ENCODE peak calls at places on chromosomes 2 and 18, in ten cellular contexts. S, I, B, K, U, O, P, V, E and F are unnamed samples.

GRCh38 chr18:70319185-70319584 is 30.3 kb downstream of the SOCS6 start:
- DNase-seq in P (no peak), S (no peak), V (no peak), B (no peak), U (no peak), E (no peak), O (no peak), K (no peak), I (no peak), F (no peak)

GRCh38 chr2:207835805-207836204 is 66.1 kb upstream of the FZD5 start:
- DNase-seq in K (no peak), B (no peak), P (no peak), V (no peak), I (no peak), E (peak; percentile 25), S (no peak), O (no peak), U (no peak), F (no peak)

GRCh38 chr2:227191367-227191766 is 26.9 kb downstream of the COL4A3 start:
- DNase-seq in U (no peak), V (no peak), B (peak; percentile 60), P (no peak), E (peak; percentile 68), K (no peak), S (peak; percentile 46), O (no peak), I (no peak), F (no peak)

GRCh38 chr2:86335865-86336321 is 1.5 kb downstream of the REEP1 start:
- DNase-seq in I (no peak), E (no peak), O (no peak), P (no peak), B (peak; percentile 7), V (no peak), U (no peak), K (no peak), S (no peak), F (no peak)

GRCh38 chr18:11095211-11095610 is 54.2 kb downstream of the PIEZO2 start:
- DNase-seq in K (no peak), P (no peak), U (no peak), V (no peak), E (no peak), O (no peak), S (no peak), I (no peak), B (no peak), F (no peak)

GRCh38 chr18:26133652-26134051 is at the start of gene PSMA8:
- DNase-seq in E (peak; percentile 68), U (peak; percentile 70), V (peak; percentile 12), P (peak; percentile 16), K (no peak), I (peak; percentile 60), O (peak; percentile 54), S (no peak), B (peak; percentile 17), F (peak; percentile 72)

GRCh38 chr2:43038720-43039099 is 187.7 kb downstream of the ZFP36L2 start:
- DNase-seq in K (no peak), U (no peak), B (no peak), O (peak; percentile 24), S (no peak), E (no peak), P (no peak), V (no peak), I (no peak), F (peak; percentile 59)

GRCh38 chr2:40367032-40367431 is 84.9 kb downstream of the SLC8A1 start:
- DNase-seq in V (no peak), I (no peak), P (no peak), S (no peak), U (no peak), K (no peak), B (no peak), O (no peak), E (no peak), F (no peak)

GRCh38 chr2:98604547-98604946 is 3.8 kb downstream of the COA5 start:
- DNase-seq in E (no peak), V (no peak), P (no peak), S (no peak), B (no peak), U (no peak), O (no peak), K (no peak), I (no peak), F (no peak)

GRCh38 chr2:62577994-62578836 is 72.2 kb upstream of the TMEM17 start:
- DNase-seq in S (peak; percentile 97), B (no peak), U (no peak), P (no peak), O (no peak), E (no peak), K (no peak), I (no peak), V (no peak), F (no peak)

GRCh38 chr18:76837071-76837470 is 14.7 kb downstream of the ZNF236 start:
- DNase-seq in K (no peak), E (no peak), O (no peak), I (no peak), P (no peak), U (no peak), S (no peak), V (no peak), B (no peak), F (no peak)

GRCh38 chr18:76835380-76835779 is 13.0 kb downstream of the ZNF236 start:
- DNase-seq in P (no peak), K (no peak), S (no peak), E (no peak), B (no peak), V (no peak), I (no peak), U (no peak), O (no peak), F (no peak)

GRCh38 chr18:76839395-76839794 is 17.0 kb downstream of the ZNF236 start:
- DNase-seq in U (no peak), K (no peak), S (peak; percentile 33), E (no peak), V (no peak), O (no peak), B (no peak), I (no peak), P (no peak), F (no peak)

GRCh38 chr18:76834379-76834778 is 12.0 kb downstream of the ZNF236 start:
- DNase-seq in O (no peak), K (no peak), S (no peak), B (no peak), I (no peak), U (no peak), P (no peak), V (no peak), E (no peak), F (no peak)

GRCh38 chr18:76838182-76838581 is 15.8 kb downstream of the ZNF236 start:
- DNase-seq in B (no peak), S (peak; percentile 19), I (no peak), V (no peak), K (no peak), U (no peak), O (no peak), P (no peak), E (no peak), F (no peak)
- H3K4me3 ChIP-seq in B (no peak overlapping the region), S (no peak overlapping the region), I (no peak overlapping the region), V (no peak overlapping the region), K (no peak overlapping the region), U (no peak overlapping the region), O (no peak overlapping the region), P (no peak overlapping the region), E (peak overlapping the region; percentile 21), F (no peak overlapping the region)

DNA sequence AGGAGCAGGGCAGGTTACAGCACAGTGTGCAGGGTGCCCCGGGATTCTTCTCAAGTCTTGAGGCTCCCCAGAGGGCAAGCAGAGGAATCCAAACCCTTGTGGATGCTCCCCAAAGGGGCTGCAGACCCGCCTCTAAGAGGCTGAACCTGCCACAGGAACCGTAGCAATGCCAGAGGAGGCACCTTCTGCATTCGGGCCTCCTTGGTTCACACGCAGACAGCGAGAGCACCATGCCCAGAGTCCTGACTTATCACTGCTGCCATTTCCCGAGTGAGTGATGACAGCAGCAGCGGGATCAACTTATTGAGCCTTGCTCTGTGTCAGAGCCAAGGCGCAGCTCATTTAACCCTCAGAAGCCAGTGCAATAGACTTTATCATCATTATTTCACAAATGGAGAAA is 203.5 kb downstream of the CTIF start:
- DNase-seq in P (no peak), O (no peak), I (no peak), B (no peak), S (no peak), V (no peak), U (no peak), K (no peak), E (no peak), F (peak; percentile 50)
- H3K4me1 ChIP-seq in P (peaks cover 51% of the 10 kb centered on the region), O (peaks cover 7% of the 10 kb centered on the region), I (no peaks in the 10 kb centered on the region), B (no peaks in the 10 kb centered on the region), S (peaks cover 11% of the 10 kb centered on the region), V (peaks cover 19% of the 10 kb centered on the region), U (peaks cover 46% of the 10 kb centered on the region), K (peaks cover 19% of the 10 kb centered on the region), E (no peaks in the 10 kb centered on the region), F (no peaks in the 10 kb centered on the region)

GRCh38 chr2:173715483-173715882 is 249.7 kb downstream of the SP3 start:
- DNase-seq in S (peak; percentile 45), B (no peak), K (no peak), P (no peak), E (no peak), U (no peak), O (no peak), I (no peak), V (no peak), F (no peak)

GRCh38 chr2:173719471-173719870 is 245.7 kb downstream of the SP3 start:
- DNase-seq in S (peak; percentile 18), B (no peak), P (no peak), U (no peak), E (no peak), K (no peak), O (no peak), V (no peak), I (no peak), F (no peak)

GRCh38 chr2:173713904-173714555 is 251.1 kb downstream of the SP3 start:
- DNase-seq in B (no peak), E (no peak), S (no peak), P (no peak), U (no peak), V (no peak), K (no peak), O (no peak), I (no peak), F (no peak)

GRCh38 chr2:173720310-173720709 is 244.9 kb downstream of the SP3 start:
- DNase-seq in V (no peak), P (no peak), S (peak; percentile 55), B (no peak), U (no peak), O (no peak), K (no peak), E (no peak), I (no peak), F (no peak)

GRCh38 chr2:173716458-173717052 is 248.6 kb downstream of the SP3 start:
- DNase-seq in I (no peak), S (peak; percentile 48), E (no peak), U (no peak), O (no peak), K (no peak), P (no peak), V (no peak), B (no peak), F (no peak)
- H3K4me3 ChIP-seq in I (no peak overlapping the region), S (no peak overlapping the region), E (no peak overlapping the region), U (no peak overlapping the region), O (no peak overlapping the region), K (no peak overlapping the region), P (no peak overlapping the region), V (no peak overlapping the region), B (no peak overlapping the region), F (no peak overlapping the region)

DNA sequence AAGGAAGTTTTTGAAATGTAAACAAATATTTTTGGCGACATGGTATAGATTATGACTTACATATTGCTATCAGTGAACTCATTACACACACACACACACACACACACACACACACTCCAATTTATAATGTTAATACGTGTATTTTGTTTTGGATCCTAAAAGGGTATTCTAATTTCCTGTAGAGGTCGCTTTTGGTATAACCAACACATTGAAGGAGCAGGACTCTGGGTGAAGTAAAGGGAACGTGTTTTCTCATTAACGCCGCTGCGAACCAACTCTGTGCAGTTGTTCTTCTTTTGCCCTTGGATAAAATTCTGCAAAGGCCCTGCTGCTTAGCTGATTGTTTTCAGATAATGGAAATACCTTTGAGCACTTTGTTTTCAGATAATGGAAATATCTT is 190.4 kb downstream of the PMAIP1 start:
- DNase-seq in B (peak; percentile 47), U (no peak), O (no peak), P (no peak), S (no peak), V (no peak), I (no peak), E (no peak), K (no peak), F (no peak)
- H3K4me1 ChIP-seq in B (no peaks in the 10 kb centered on the region), U (no peaks in the 10 kb centered on the region), O (no peaks in the 10 kb centered on the region), P (no peaks in the 10 kb centered on the region), S (no peaks in the 10 kb centered on the region), V (no peaks in the 10 kb centered on the region), I (no peaks in the 10 kb centered on the region), E (no peaks in the 10 kb centered on the region), K (no peaks in the 10 kb centered on the region), F (no peaks in the 10 kb centered on the region)